ENCODE peak calls at places on chromosomes 11 and 22, in four cellular contexts. Z, M, X and J are unnamed samples.

GRCh38 chr11:10982695-10983492 is 125.0 kb upstream of the ZBED5 start:
- DNase-seq in Z (no peak), M (no peak), X (no peak), J (no peak)

GRCh38 chr22:34344702-34345101 is 424.4 kb upstream of the LARGE1 start:
- DNase-seq in X (no peak), M (no peak), Z (no peak), J (no peak)

GRCh38 chr11:116843661-116844060 is 6.2 kb upstream of the APOA1 start:
- DNase-seq in X (no peak), M (no peak), Z (no peak), J (no peak)

GRCh38 chr11:66081505-66081904 is 11.4 kb downstream of the PACS1 start:
- DNase-seq in X (peak; percentile 73), Z (no peak), M (no peak), J (no peak)

GRCh38 chr11:1876361-1877063 is 15.2 kb downstream of the PRR33 start:
- DNase-seq in Z (no peak), X (peak; percentile 82), M (peak; percentile 95), J (no peak)

GRCh38 chr11:130216591-130217132 is 57.1 kb downstream of the ST14 start:
- DNase-seq in Z (no peak), M (peak; percentile 36), X (no peak), J (no peak)

GRCh38 chr11:73950869-73951710 is at the start of gene DNAJB13:
- DNase-seq in X (peak; percentile 86), M (peak; percentile 88), Z (no peak), J (no peak)

GRCh38 chr11:47413351-47413750 is 5.0 kb downstream of the SLC39A13 start:
- DNase-seq in Z (no peak), X (no peak), M (no peak), J (no peak)

GRCh38 chr11:110159491-110159890 is 66.3 kb downstream of the ZC3H12C start:
- DNase-seq in X (no peak), Z (no peak), M (no peak), J (no peak)